ENCODE peak calls at places on chromosome 13, in six cellular contexts. I, U, K, N, G and C are unnamed samples.

GRCh38 chr13:99969934-99970760 is 1.4 kb downstream of the ZIC5 start:
- DNase-seq in G (peak; percentile 84), N (peak; percentile 92), U (no peak), I (no peak), K (no peak), C (peak; percentile 15)

GRCh38 chr13:65454403-65454802 is 1775.7 kb downstream of the PCDH9 start:
- DNase-seq in U (no peak), G (no peak), K (no peak), I (no peak), N (no peak), C (peak; percentile 54)

GRCh38 chr13:27644302-27644701 is 22.6 kb downstream of the POLR1D start:
- DNase-seq in I (no peak), K (no peak), U (peak; percentile 35), G (no peak), N (no peak), C (no peak)

GRCh38 chr13:65990684-65991083 is 1239.5 kb downstream of the PCDH9 start:
- DNase-seq in G (peak; percentile 23), U (no peak), K (no peak), I (no peak), N (no peak), C (no peak)

GRCh38 chr13:114067886-114068722 is 64.3 kb downstream of the RASA3 start:
- DNase-seq in N (no peak), G (no peak), U (no peak), I (no peak), K (no peak), C (peak; percentile 89)

GRCh38 chr13:108176685-108177274 is 38.6 kb downstream of the LIG4 start:
- DNase-seq in G (peak; percentile 77), U (peak; percentile 67), N (peak; percentile 33), K (peak; percentile 55), I (peak; percentile 46), C (no peak)

GRCh38 chr13:113976711-113977684 is 3.1 kb upstream of the C13orf46 start:
- DNase-seq in G (no peak), U (peak; percentile 68), N (no peak), I (no peak), K (no peak), C (no peak)

GRCh38 chr13:114100446-114101320 is 31.7 kb downstream of the RASA3 start:
- DNase-seq in I (peak; percentile 39), G (no peak), N (no peak), U (no peak), K (no peak), C (peak; percentile 75)

GRCh38 chr13:72125561-72125960 is 258.6 kb upstream of the DACH1 start:
- DNase-seq in K (no peak), G (no peak), U (peak; percentile 66), N (no peak), I (no peak), C (no peak)

GRCh38 chr13:99905814-99906213 is 65.8 kb downstream of the ZIC5 start:
- DNase-seq in N (no peak), U (no peak), I (no peak), G (no peak), K (no peak), C (no peak)

GRCh38 chr13:111484129-111484925 is 163.9 kb downstream of the TEX29 start:
- DNase-seq in U (no peak), N (peak; percentile 25), G (no peak), K (no peak), I (no peak), C (no peak)

GRCh38 chr13:111389621-111390521 is 69.4 kb downstream of the TEX29 start:
- DNase-seq in G (no peak), I (no peak), K (no peak), N (no peak), U (no peak), C (no peak)

GRCh38 chr13:41956272-41956671 is 4.6 kb downstream of the VWA8 start:
- DNase-seq in G (no peak), U (no peak), K (no peak), N (no peak), I (no peak), C (no peak)

GRCh38 chr13:107843281-107843680 is 372.1 kb downstream of the LIG4 start:
- DNase-seq in K (no peak), G (peak; percentile 51), U (no peak), N (no peak), I (no peak), C (no peak)

GRCh38 chr13:44474122-44474910 is 100.7 kb downstream of the SERP2 start:
- DNase-seq in N (no peak), U (peak; percentile 57), G (peak; percentile 38), I (no peak), K (no peak), C (no peak)

GRCh38 chr13:45522571-45522970 is 57.8 kb downstream of the COG3 start:
- DNase-seq in G (no peak), K (no peak), U (no peak), N (no peak), I (no peak), C (no peak)

GRCh38 chr13:74024856-74025255 is 109.3 kb downstream of the KLF12 start:
- DNase-seq in G (no peak), N (no peak), I (no peak), U (no peak), K (peak; percentile 40), C (no peak)

GRCh38 chr13:44972956-44973581 is 16.2 kb downstream of the NUFIP1 start:
- DNase-seq in I (peak; percentile 34), G (peak; percentile 53), N (peak; percentile 32), K (peak; percentile 34), U (peak; percentile 57), C (no peak)

GRCh38 chr13:102825921-102826706 is 19.7 kb upstream of the ERCC5 start:
- DNase-seq in K (no peak), I (no peak), U (peak; percentile 79), N (no peak), G (peak; percentile 28), C (no peak)

DNA sequence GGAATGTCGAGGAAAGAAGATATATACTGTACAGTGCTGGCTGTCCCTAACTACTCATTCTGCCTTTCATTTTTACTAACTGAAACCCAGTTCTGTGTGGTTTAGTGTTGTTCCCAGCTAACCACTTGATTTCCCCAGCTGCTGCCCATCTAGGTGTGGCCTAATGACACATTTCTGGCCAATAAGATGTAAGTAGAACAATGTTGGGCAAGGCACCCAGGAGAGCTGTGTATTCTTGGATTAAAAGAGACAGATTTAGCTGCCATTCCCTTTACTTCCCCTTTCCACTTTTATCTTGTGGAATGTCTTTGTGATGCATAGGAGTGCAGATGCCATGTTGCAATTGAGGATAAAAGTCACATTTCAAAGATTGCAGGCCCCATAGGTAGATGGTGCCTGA is 28.3 kb upstream of the PCDH9 start:
- DNase-seq in U (no peak), N (peak; percentile 22), K (no peak), I (no peak), G (peak; percentile 78), C (peak; percentile 10)
- H3K4me2 ChIP-seq in U (no peak overlapping the region), N (no peak overlapping the region), K (no peak overlapping the region), I (no peak overlapping the region), G (no peak overlapping the region), C (no peak overlapping the region)

GRCh38 chr13:37648604-37649003 is 50.0 kb upstream of the POSTN start:
- DNase-seq in K (no peak), G (no peak), U (peak; percentile 79), N (no peak), I (no peak), C (no peak)

GRCh38 chr13:37646531-37646930 is 48.0 kb upstream of the POSTN start:
- DNase-seq in N (no peak), G (no peak), K (no peak), U (no peak), I (no peak), C (no peak)

GRCh38 chr13:37642201-37642600 is 43.6 kb upstream of the POSTN start:
- DNase-seq in U (no peak), K (no peak), N (no peak), G (no peak), I (no peak), C (no peak)

GRCh38 chr13:37647038-37647650 is 48.6 kb upstream of the POSTN start:
- DNase-seq in G (peak; percentile 3), I (no peak), K (no peak), N (peak; percentile 75), U (no peak), C (no peak)

DNA sequence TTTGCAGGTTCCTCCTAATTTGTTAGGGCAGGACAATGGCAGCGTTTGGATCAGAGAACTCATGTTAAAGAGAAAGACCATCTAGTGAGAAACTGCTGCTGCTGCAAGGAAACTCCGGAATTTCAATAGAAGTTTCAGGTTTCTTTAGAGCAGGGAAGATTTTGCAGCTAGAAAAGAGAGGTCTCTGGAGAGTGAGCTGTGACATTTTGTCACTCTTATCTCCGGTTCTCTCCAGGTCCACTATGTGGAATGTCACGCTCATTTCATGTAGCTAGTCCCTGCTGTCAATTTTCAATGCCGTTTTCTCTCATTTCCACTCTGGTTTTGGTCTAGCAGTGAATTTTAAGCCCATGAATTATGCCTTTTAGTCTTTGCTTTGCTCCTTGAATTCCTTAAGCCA is 46.6 kb upstream of the POSTN start:
- DNase-seq in N (peak; percentile 18), U (no peak), G (peak; percentile 37), I (no peak), K (no peak), C (no peak)
- TF ChIP-seq EZH2phosphoT487 in N (no peak), U (no peak), G (no peak), I (no peak), K (no peak), C (no peak)

GRCh38 chr13:98752111-98752941 is at the start of gene SLC15A1:
- DNase-seq in N (peak; percentile 33), K (peak; percentile 63), G (peak; percentile 66), U (no peak), I (peak; percentile 70), C (no peak)
- H3K4me2 ChIP-seq in N (peak within 1 kb of the TSS; percentile 95), K (peak within 1 kb of the TSS; percentile 96), G (peak within 1 kb of the TSS; percentile 93), U (peak within 1 kb of the TSS; percentile 72), I (peak within 1 kb of the TSS; percentile 44), C (no peak within 1 kb of the TSS)

DNA sequence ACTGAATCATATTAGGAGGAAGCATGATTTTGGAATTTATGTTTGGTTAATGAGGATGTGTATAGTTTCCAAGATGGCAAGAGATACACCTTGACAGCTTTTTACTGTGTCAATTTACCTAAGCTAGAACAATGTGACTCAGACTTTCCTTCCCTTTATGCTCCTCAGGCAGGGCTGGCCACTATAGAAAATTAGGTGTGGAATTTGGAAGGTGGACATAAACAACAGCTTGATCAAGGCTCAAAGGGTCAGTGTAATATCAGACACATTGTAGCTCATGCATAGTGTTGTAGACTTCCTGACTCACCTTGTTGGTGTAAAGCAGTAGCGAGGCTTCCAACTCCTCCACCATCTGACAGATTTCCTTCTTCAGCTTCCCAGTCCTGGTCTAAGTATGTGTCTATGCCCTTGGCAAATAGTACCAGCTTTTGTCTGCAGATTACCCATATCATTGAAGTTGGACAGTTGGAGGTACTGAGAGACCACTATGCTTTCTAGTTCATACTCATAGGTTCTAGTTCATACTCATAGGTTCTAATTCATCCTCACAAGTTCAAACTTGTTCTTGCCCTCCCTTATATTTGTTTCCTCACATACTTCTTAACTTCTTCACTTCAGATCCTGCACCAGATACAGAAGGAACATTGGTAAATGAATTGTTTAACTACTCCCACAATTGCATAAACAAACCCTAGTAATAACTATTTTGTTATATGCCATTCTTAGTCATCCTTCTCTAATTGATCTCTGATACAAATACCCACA is 172.3 kb downstream of the SLITRK1 start:
- DNase-seq in G (no peak), I (no peak), N (no peak), K (no peak), U (peak; percentile 13), C (no peak)
- TF ChIP-seq EZH2phosphoT487 in G (no peak), I (no peak), N (no peak), K (no peak), U (no peak), C (no peak)